ENCODE peak calls at places on chromosomes 4 and X, in six cellular contexts. One of them, this sample, is unnamed.

GRCh38 chr4:472881-473574 is 25.9 kb downstream of the ZNF721 start:
- DNase-seq in DMS153: no peak
- DNase-seq in ureter: no peak
- DNase-seq in NCI-H1694: no peak
- DNase-seq in coronary artery: no peak
- DNase-seq in activated T-cell treated with anti-CD3 and anti-CD28 coated beads, Interleukin-2, amount 50 U/mL, for 4 hours: no peak
- DNase-seq in this sample: no peak

GRCh38 chr4:79597266-79597665 is 189.2 kb upstream of the GK2 start:
- DNase-seq in coronary artery: no peak
- DNase-seq in activated T-cell treated with anti-CD3 and anti-CD28 coated beads, Interleukin-2, amount 50 U/mL, for 4 hours: no peak
- DNase-seq in ureter: no peak
- DNase-seq in NCI-H1694: peak; percentile 9
- DNase-seq in DMS153: no peak
- DNase-seq in this sample: no peak

GRCh38 chr4:26204249-26204825 is 116.5 kb upstream of the RBPJ start:
- DNase-seq in NCI-H1694: no peak
- DNase-seq in ureter: no peak
- DNase-seq in DMS153: no peak
- DNase-seq in activated T-cell treated with anti-CD3 and anti-CD28 coated beads, Interleukin-2, amount 50 U/mL, for 4 hours: no peak
- DNase-seq in coronary artery: no peak
- DNase-seq in this sample: no peak

GRCh38 chr4:11175374-11175773 is 253.3 kb downstream of the HS3ST1 start:
- DNase-seq in activated T-cell treated with anti-CD3 and anti-CD28 coated beads, Interleukin-2, amount 50 U/mL, for 4 hours: no peak
- DNase-seq in DMS153: no peak
- DNase-seq in NCI-H1694: no peak
- DNase-seq in coronary artery: no peak
- DNase-seq in ureter: no peak
- DNase-seq in this sample: no peak

GRCh38 chr4:124940387-124940786 is 227.9 kb upstream of the ANKRD50 start:
- DNase-seq in activated T-cell treated with anti-CD3 and anti-CD28 coated beads, Interleukin-2, amount 50 U/mL, for 4 hours: no peak
- DNase-seq in DMS153: no peak
- DNase-seq in coronary artery: no peak
- DNase-seq in ureter: no peak
- DNase-seq in NCI-H1694: no peak
- DNase-seq in this sample: no peak

GRCh38 chrX:133983974-133984578 is 1.3 kb downstream of the GPC3 start:
- DNase-seq in coronary artery: no peak
- DNase-seq in NCI-H1694: no peak
- DNase-seq in activated T-cell treated with anti-CD3 and anti-CD28 coated beads, Interleukin-2, amount 50 U/mL, for 4 hours: no peak
- DNase-seq in DMS153: no peak
- DNase-seq in ureter: no peak
- DNase-seq in this sample: no peak

GRCh38 chr4:75745721-75746199 is 21.4 kb downstream of the USO1 start:
- DNase-seq in ureter: no peak
- DNase-seq in DMS153: no peak
- DNase-seq in activated T-cell treated with anti-CD3 and anti-CD28 coated beads, Interleukin-2, amount 50 U/mL, for 4 hours: no peak
- DNase-seq in coronary artery: no peak
- DNase-seq in NCI-H1694: no peak
- DNase-seq in this sample: no peak

GRCh38 chr4:168319486-168320019 is 1.0 kb upstream of the DDX60 start:
- DNase-seq in DMS153: no peak
- DNase-seq in NCI-H1694: no peak
- DNase-seq in coronary artery: no peak
- DNase-seq in ureter: no peak
- DNase-seq in activated T-cell treated with anti-CD3 and anti-CD28 coated beads, Interleukin-2, amount 50 U/mL, for 4 hours: no peak
- DNase-seq in this sample: no peak

GRCh38 chr4:141870152-141870551 is 233.8 kb downstream of the IL15 start:
- DNase-seq in NCI-H1694: no peak
- DNase-seq in activated T-cell treated with anti-CD3 and anti-CD28 coated beads, Interleukin-2, amount 50 U/mL, for 4 hours: no peak
- DNase-seq in ureter: no peak
- DNase-seq in DMS153: no peak
- DNase-seq in coronary artery: no peak
- DNase-seq in this sample: no peak

GRCh38 chr4:42320822-42321388 is 76.4 kb upstream of the SHISA3 start:
- DNase-seq in NCI-H1694: no peak
- DNase-seq in DMS153: no peak
- DNase-seq in activated T-cell treated with anti-CD3 and anti-CD28 coated beads, Interleukin-2, amount 50 U/mL, for 4 hours: no peak
- DNase-seq in coronary artery: no peak
- DNase-seq in ureter: no peak
- DNase-seq in this sample: no peak

GRCh38 chr4:1864076-1865008 is 6.9 kb upstream of the NSD2 start:
- DNase-seq in DMS153: no peak
- DNase-seq in NCI-H1694: no peak
- DNase-seq in activated T-cell treated with anti-CD3 and anti-CD28 coated beads, Interleukin-2, amount 50 U/mL, for 4 hours: no peak
- DNase-seq in coronary artery: no peak
- DNase-seq in ureter: no peak
- DNase-seq in this sample: no peak

GRCh38 chr4:137998666-137999429 is 243.3 kb downstream of the SLC7A11 start:
- DNase-seq in coronary artery: no peak
- DNase-seq in ureter: no peak
- DNase-seq in NCI-H1694: no peak
- DNase-seq in activated T-cell treated with anti-CD3 and anti-CD28 coated beads, Interleukin-2, amount 50 U/mL, for 4 hours: no peak
- DNase-seq in DMS153: no peak
- DNase-seq in this sample: no peak

GRCh38 chr4:47862297-47862696 is 24.4 kb upstream of the CORIN start:
- DNase-seq in activated T-cell treated with anti-CD3 and anti-CD28 coated beads, Interleukin-2, amount 50 U/mL, for 4 hours: no peak
- DNase-seq in DMS153: no peak
- DNase-seq in NCI-H1694: no peak
- DNase-seq in coronary artery: no peak
- DNase-seq in ureter: no peak
- DNase-seq in this sample: no peak

GRCh38 chr4:86582453-86582852 is 11.7 kb upstream of the PTPN13 start:
- DNase-seq in activated T-cell treated with anti-CD3 and anti-CD28 coated beads, Interleukin-2, amount 50 U/mL, for 4 hours: no peak
- DNase-seq in NCI-H1694: no peak
- DNase-seq in coronary artery: no peak
- DNase-seq in ureter: no peak
- DNase-seq in DMS153: no peak
- DNase-seq in this sample: no peak

GRCh38 chrX:150873616-150874015 is 24.9 kb downstream of the CD99L2 start:
- DNase-seq in DMS153: peak; percentile 63
- DNase-seq in NCI-H1694: no peak
- DNase-seq in coronary artery: no peak
- DNase-seq in ureter: no peak
- DNase-seq in activated T-cell treated with anti-CD3 and anti-CD28 coated beads, Interleukin-2, amount 50 U/mL, for 4 hours: no peak
- DNase-seq in this sample: peak; percentile 37

GRCh38 chr4:2250764-2251072 is 8.8 kb upstream of the HAUS3 start:
- DNase-seq in ureter: no peak
- DNase-seq in coronary artery: no peak
- DNase-seq in NCI-H1694: no peak
- DNase-seq in DMS153: no peak
- DNase-seq in activated T-cell treated with anti-CD3 and anti-CD28 coated beads, Interleukin-2, amount 50 U/mL, for 4 hours: no peak
- DNase-seq in this sample: no peak

GRCh38 chrX:103730746-103731508 is 20.2 kb downstream of the TMEM31 start:
- DNase-seq in DMS153: no peak
- DNase-seq in activated T-cell treated with anti-CD3 and anti-CD28 coated beads, Interleukin-2, amount 50 U/mL, for 4 hours: no peak
- DNase-seq in ureter: no peak
- DNase-seq in NCI-H1694: no peak
- DNase-seq in coronary artery: no peak
- DNase-seq in this sample: no peak